ENCODE peak calls at places on chromosomes 1 and 21, in eight cellular contexts. W, N, X, D, B, A, Q and E are unnamed samples.

GRCh38 chr1:186511761-186512637 is 51.1 kb upstream of the PDC start:
- DNase-seq in X (peak; percentile 42), A (no peak), B (no peak), Q (no peak), D (peak; percentile 70), N (no peak), W (peak; percentile 69), E (no peak)

GRCh38 chr1:243268284-243268653 is 12.4 kb downstream of the SDCCAG8 start:
- DNase-seq in X (no peak), A (peak; percentile 83), B (peak; percentile 92), D (no peak), N (no peak), Q (no peak), W (no peak), E (no peak)

GRCh38 chr1:209012443-209013196 is 570.9 kb upstream of the CAMK1G start:
- DNase-seq in A (no peak), N (no peak), Q (no peak), D (no peak), W (no peak), B (no peak), X (no peak), E (no peak)

GRCh38 chr1:35544976-35545375 is 12.2 kb downstream of the KIAA0319L start:
- DNase-seq in B (peak; percentile 82), Q (no peak), N (peak; percentile 43), X (no peak), D (peak; percentile 89), W (no peak), A (no peak), E (no peak)

GRCh38 chr1:65020774-65021173 is 54.4 kb upstream of the JAK1 start:
- DNase-seq in N (no peak), W (no peak), A (no peak), D (no peak), X (no peak), B (peak; percentile 35), Q (no peak), E (no peak)

GRCh38 chr1:55724551-55725325 is 509.6 kb upstream of the USP24 start:
- DNase-seq in X (no peak), A (peak; percentile 66), Q (no peak), N (no peak), B (peak; percentile 85), W (no peak), D (no peak), E (no peak)

GRCh38 chr1:31871703-31872102 is 55.9 kb upstream of the SPOCD1 start:
- DNase-seq in X (no peak), B (no peak), D (no peak), Q (no peak), N (no peak), A (no peak), W (no peak), E (no peak)

GRCh38 chr1:203663294-203663693 is 36.7 kb downstream of the ATP2B4 start:
- DNase-seq in W (no peak), X (no peak), N (no peak), B (peak; percentile 92), D (no peak), A (peak; percentile 96), Q (no peak), E (no peak)

GRCh38 chr1:153880962-153881361 is 41.8 kb downstream of the GATAD2B start:
- DNase-seq in X (peak; percentile 84), B (peak; percentile 92), W (peak; percentile 87), Q (no peak), N (peak; percentile 10), D (no peak), A (peak; percentile 97), E (peak; percentile 95)

GRCh38 chr1:82386365-82387069 is 585.8 kb downstream of the ADGRL2 start:
- DNase-seq in A (no peak), X (no peak), N (no peak), Q (no peak), B (peak; percentile 56), W (no peak), D (no peak), E (no peak)

GRCh38 chr1:77438239-77438913 is 156.6 kb downstream of the AK5 start:
- DNase-seq in Q (no peak), A (peak; percentile 73), B (peak; percentile 61), X (no peak), D (no peak), N (no peak), W (no peak), E (no peak)

GRCh38 chr1:62782197-62782886 is 1.6 kb upstream of the ATG4C start:
- DNase-seq in N (no peak), B (peak; percentile 80), A (no peak), D (no peak), X (no peak), Q (no peak), W (no peak), E (no peak)

GRCh38 chr1:45334308-45335245 is 5.4 kb upstream of the TOE1 start:
- DNase-seq in N (no peak), W (no peak), Q (no peak), A (no peak), X (no peak), D (peak; percentile 83), B (peak; percentile 22), E (no peak)

GRCh38 chr1:94240822-94241221 is 3.4 kb upstream of the ARHGAP29 start:
- DNase-seq in N (no peak), W (no peak), X (no peak), D (no peak), B (no peak), Q (no peak), A (no peak), E (no peak)
- TF ChIP-seq CTCF in N (no peak), W (peak; percentile 18), X (no peak), D (peak; percentile 79), B (no peak), Q (peak; percentile 65), A (peak; percentile 62), E (peak; percentile 63)

GRCh38 chr1:235455097-235455496 is 49.2 kb downstream of the B3GALNT2 start:
- DNase-seq in X (no peak), Q (no peak), A (no peak), W (no peak), B (no peak), N (no peak), D (no peak), E (no peak)

GRCh38 chr1:235465066-235465465 is 39.2 kb downstream of the B3GALNT2 start:
- DNase-seq in Q (no peak), D (no peak), X (no peak), B (no peak), W (no peak), N (no peak), A (no peak), E (no peak)

GRCh38 chr1:235461954-235462353 is 42.3 kb downstream of the B3GALNT2 start:
- DNase-seq in N (no peak), D (no peak), B (no peak), Q (no peak), W (no peak), A (no peak), X (no peak), E (no peak)

GRCh38 chr1:235455806-235456205 is 48.4 kb downstream of the B3GALNT2 start:
- DNase-seq in Q (no peak), A (no peak), N (no peak), X (no peak), W (no peak), B (no peak), D (no peak), E (no peak)

DNA sequence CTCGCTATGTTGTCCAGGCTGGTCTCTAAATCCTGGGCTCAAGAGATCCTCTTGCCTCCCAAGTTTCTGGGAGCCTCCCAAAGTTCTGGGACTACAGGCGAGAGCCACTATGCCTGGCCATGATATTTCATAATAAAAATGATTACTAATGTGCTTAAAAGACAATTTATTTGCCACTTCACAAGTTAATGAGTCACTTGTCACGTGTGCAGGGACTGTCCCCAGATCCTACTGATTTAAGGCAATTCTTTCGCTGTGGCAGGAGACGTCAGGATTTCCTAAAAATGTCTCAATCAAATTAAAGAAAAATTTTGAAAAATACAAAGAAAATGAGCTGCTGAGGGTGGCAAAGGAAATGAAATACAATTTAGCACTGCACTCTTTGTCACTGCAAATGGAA is 43.5 kb downstream of the B3GALNT2 start:
- DNase-seq in W (no peak), A (no peak), X (no peak), D (no peak), Q (no peak), N (no peak), B (no peak), E (no peak)
- TF ChIP-seq CTCF in W (no peak), A (no peak), X (no peak), D (no peak), Q (no peak), N (no peak), B (no peak), E (no peak)

GRCh38 chr1:226440512-226440911 is 32.6 kb upstream of the PARP1 start:
- DNase-seq in A (no peak), N (no peak), B (no peak), X (no peak), W (no peak), D (no peak), Q (no peak), E (no peak)

GRCh38 chr1:226441629-226442028 is 33.7 kb upstream of the PARP1 start:
- DNase-seq in N (no peak), D (peak; percentile 56), A (no peak), Q (no peak), X (no peak), W (no peak), B (no peak), E (no peak)

GRCh38 chr1:226436855-226437491 is 29.1 kb upstream of the PARP1 start:
- DNase-seq in Q (no peak), W (no peak), B (no peak), D (no peak), N (no peak), X (no peak), A (no peak), E (no peak)

GRCh38 chr1:226436472-226436854 is 28.6 kb upstream of the PARP1 start:
- DNase-seq in N (no peak), Q (no peak), A (no peak), X (no peak), W (no peak), D (no peak), B (no peak), E (no peak)

DNA sequence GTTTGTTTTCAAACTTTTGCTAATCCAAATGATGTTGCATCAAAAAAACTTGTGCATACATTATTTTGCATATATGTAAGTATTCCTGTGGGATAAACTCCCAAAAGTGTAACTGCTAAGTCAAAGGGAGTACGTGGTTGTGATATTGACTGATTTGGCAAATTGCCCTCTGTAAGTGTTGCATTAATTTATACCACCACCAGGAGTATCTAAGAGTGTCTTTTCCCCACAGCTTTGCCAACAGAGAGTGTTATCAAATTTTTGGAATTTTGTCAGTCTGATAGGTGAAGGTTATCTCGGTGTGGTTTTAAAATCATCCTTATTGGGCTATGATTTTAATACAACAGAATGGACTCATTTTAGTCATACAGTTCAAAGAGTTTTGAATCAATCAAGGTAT is 30.1 kb upstream of the PARP1 start:
- DNase-seq in W (no peak), N (no peak), D (no peak), X (no peak), Q (no peak), B (no peak), A (no peak), E (no peak)
- TF ChIP-seq CTCF in W (peak; percentile 14), N (peak; percentile 15), D (peak; percentile 66), X (peak; percentile 7), Q (peak; percentile 21), B (no peak), A (no peak), E (peak; percentile 23)

DNA sequence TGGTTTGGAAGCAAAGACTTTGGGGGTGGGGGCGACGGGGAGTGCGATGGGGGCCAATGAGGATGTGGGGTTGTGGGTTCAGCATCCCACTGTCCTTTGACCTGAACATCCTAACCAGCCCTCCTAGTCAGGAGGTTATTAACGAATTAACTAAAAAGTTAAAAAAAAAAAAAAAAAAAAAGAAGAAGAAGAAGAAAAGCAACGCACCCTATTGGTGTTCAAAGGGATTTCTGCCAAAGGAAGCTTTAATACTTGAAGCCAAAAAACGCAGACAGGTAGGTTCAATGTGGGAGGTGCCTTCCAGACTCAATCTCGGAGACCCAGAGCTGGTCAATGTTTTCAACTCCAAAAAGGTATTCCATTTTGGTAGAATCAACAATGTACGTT is 2.2 kb downstream of the CLIC6 start:
- DNase-seq in Q (no peak), N (no peak), D (no peak), W (no peak), A (no peak), B (no peak), X (no peak), E (no peak)
- TF ChIP-seq CTCF in Q (peak; percentile 43), N (no peak), D (peak; percentile 63), W (no peak), A (no peak), B (no peak), X (no peak), E (no peak)